ENCODE peak calls at places on chromosomes 12 and 14, in four cellular contexts. One of them, this sample, is unnamed.

GRCh38 chr12:98758331-98758730 is 113.2 kb downstream of the APAF1 start:
- DNase-seq in fibroblast of mammary gland: peak; percentile 72
- DNase-seq in stimulated activated CD4-positive, alpha-beta T cell treated with anti-CD3 and anti-CD28 coated beads, Interleukin-1b, Interleukin-23, amount 100 ng/mL, for 24 hours: no peak
- DNase-seq in H7: no peak
- DNase-seq in this sample: no peak

GRCh38 chr12:67161322-67161918 is 107.7 kb upstream of the CAND1 start:
- DNase-seq in fibroblast of mammary gland: peak; percentile 53
- DNase-seq in H7: peak; percentile 6
- DNase-seq in stimulated activated CD4-positive, alpha-beta T cell treated with anti-CD3 and anti-CD28 coated beads, Interleukin-1b, Interleukin-23, amount 100 ng/mL, for 24 hours: peak; percentile 26
- DNase-seq in this sample: no peak

GRCh38 chr14:104938960-104939359 is 14.3 kb downstream of the PLD4 start:
- DNase-seq in stimulated activated CD4-positive, alpha-beta T cell treated with anti-CD3 and anti-CD28 coated beads, Interleukin-1b, Interleukin-23, amount 100 ng/mL, for 24 hours: no peak
- DNase-seq in H7: no peak
- DNase-seq in fibroblast of mammary gland: no peak
- DNase-seq in this sample: no peak

GRCh38 chr14:28772613-28773012 is 6.0 kb downstream of the FOXG1 start:
- DNase-seq in H7: no peak
- DNase-seq in stimulated activated CD4-positive, alpha-beta T cell treated with anti-CD3 and anti-CD28 coated beads, Interleukin-1b, Interleukin-23, amount 100 ng/mL, for 24 hours: no peak
- DNase-seq in fibroblast of mammary gland: no peak
- DNase-seq in this sample: no peak

GRCh38 chr14:31261523-31261858 is 53.9 kb upstream of the HECTD1 start:
- DNase-seq in fibroblast of mammary gland: no peak
- DNase-seq in stimulated activated CD4-positive, alpha-beta T cell treated with anti-CD3 and anti-CD28 coated beads, Interleukin-1b, Interleukin-23, amount 100 ng/mL, for 24 hours: no peak
- DNase-seq in H7: no peak
- DNase-seq in this sample: no peak

GRCh38 chr14:73760598-73761586 is 46.7 kb upstream of the PNMA1 start:
- DNase-seq in stimulated activated CD4-positive, alpha-beta T cell treated with anti-CD3 and anti-CD28 coated beads, Interleukin-1b, Interleukin-23, amount 100 ng/mL, for 24 hours: no peak
- DNase-seq in fibroblast of mammary gland: no peak
- DNase-seq in H7: no peak
- DNase-seq in this sample: no peak

GRCh38 chr12:123058980-123059379 is 78.5 kb downstream of the ARL6IP4 start:
- DNase-seq in stimulated activated CD4-positive, alpha-beta T cell treated with anti-CD3 and anti-CD28 coated beads, Interleukin-1b, Interleukin-23, amount 100 ng/mL, for 24 hours: no peak
- DNase-seq in fibroblast of mammary gland: peak; percentile 80
- DNase-seq in H7: no peak
- DNase-seq in this sample: peak; percentile 34

GRCh38 chr12:9615420-9616135 is 7.9 kb upstream of the KLRB1 start:
- DNase-seq in fibroblast of mammary gland: no peak
- DNase-seq in stimulated activated CD4-positive, alpha-beta T cell treated with anti-CD3 and anti-CD28 coated beads, Interleukin-1b, Interleukin-23, amount 100 ng/mL, for 24 hours: no peak
- DNase-seq in H7: no peak
- DNase-seq in this sample: no peak

GRCh38 chr12:106739318-106739717 is 35.2 kb upstream of the RIC8B start:
- DNase-seq in fibroblast of mammary gland: no peak
- DNase-seq in stimulated activated CD4-positive, alpha-beta T cell treated with anti-CD3 and anti-CD28 coated beads, Interleukin-1b, Interleukin-23, amount 100 ng/mL, for 24 hours: no peak
- DNase-seq in H7: no peak
- DNase-seq in this sample: no peak